ENCODE peak calls at places on chromosome 4, in nine cellular contexts. H is MM.1S, E is A549, Y is SK-N-SH, D is PC-3, J is K562, G is IMR-90, L is fibroblast of lung, V is GM12878. K is an unnamed sample.
A peak's percentile ranks its signal among the peaks of the same experiment; 100 is the strongest.

GRCh38 chr4:36757623-36758311 is 476.4 kb downstream of the DTHD1 start:
- DNase-seq in V (no peak), Y (no peak), G (no peak), L (no peak), D (no peak), H (no peak), E (no peak), J (no peak), K (no peak)

GRCh38 chr4:137659431-137659830 is 127.1 kb upstream of the PCDH18 start:
- DNase-seq in H (no peak), V (no peak), L (peak; percentile 25), E (no peak), D (no peak), G (peak; percentile 55), J (no peak), Y (no peak), K (no peak)

GRCh38 chr4:37562592-37562991 is 123.6 kb downstream of the RELL1 start:
- DNase-seq in H (no peak), Y (no peak), G (peak; percentile 33), E (peak; percentile 18), J (no peak), L (no peak), D (peak; percentile 83), V (no peak), K (no peak)

GRCh38 chr4:167021545-167022155 is 212.6 kb downstream of the SPOCK3 start:
- DNase-seq in V (peak; percentile 30), Y (peak; percentile 12), G (peak; percentile 51), H (peak; percentile 55), J (peak; percentile 22), D (peak; percentile 74), L (peak; percentile 77), E (peak; percentile 62), K (peak; percentile 55)

GRCh38 chr4:139171878-139172691 is 4.9 kb downstream of the ELF2 start:
- DNase-seq in D (peak; percentile 54), E (peak; percentile 35), H (no peak), L (peak; percentile 46), G (peak; percentile 55), Y (no peak), V (no peak), J (no peak), K (no peak)

GRCh38 chr4:137768196-137768595 is 235.9 kb upstream of the PCDH18 start:
- DNase-seq in E (no peak), Y (no peak), G (peak; percentile 25), V (no peak), D (no peak), J (no peak), L (peak; percentile 24), H (no peak), K (no peak)

GRCh38 chr4:177632481-177632880 is 190.2 kb upstream of the AGA start:
- DNase-seq in D (peak; percentile 16), V (no peak), G (no peak), L (no peak), E (no peak), Y (no peak), H (no peak), J (no peak), K (no peak)

GRCh38 chr4:174423257-174423944 is 98.9 kb downstream of the HPGD start:
- DNase-seq in H (no peak), D (peak; percentile 86), G (peak; percentile 5), E (peak; percentile 86), Y (no peak), V (no peak), L (peak; percentile 77), J (peak; percentile 13), K (no peak)

GRCh38 chr4:825969-826330 is at the start of gene CPLX1:
- DNase-seq in J (peak; percentile 91), L (no peak), D (peak; percentile 6), Y (peak; percentile 96), G (no peak), E (no peak), H (no peak), V (no peak), K (peak; percentile 38)

GRCh38 chr4:118087366-118087765 is 53.1 kb downstream of the NDST3 start:
- DNase-seq in L (no peak), E (no peak), D (no peak), J (no peak), G (no peak), H (no peak), Y (no peak), V (no peak), K (no peak)

GRCh38 chr4:142773505-142773904 is 72.6 kb downstream of the INPP4B start:
- DNase-seq in V (no peak), E (no peak), G (no peak), D (no peak), J (no peak), L (no peak), Y (no peak), H (no peak), K (no peak)

GRCh38 chr4:102687373-102687981 is 73.3 kb downstream of the MANBA start:
- DNase-seq in J (no peak), G (peak; percentile 43), Y (no peak), L (no peak), H (peak; percentile 22), E (peak; percentile 52), V (peak; percentile 93), D (peak; percentile 76), K (no peak)

GRCh38 chr4:76420311-76420710 is 630 bp downstream of the CCDC158 start:
- DNase-seq in D (no peak), E (no peak), L (peak; percentile 1), V (no peak), Y (peak; percentile 39), H (no peak), J (no peak), G (no peak), K (no peak)

GRCh38 chr4:76426272-76426671 is 5.3 kb upstream of the CCDC158 start:
- DNase-seq in G (no peak), J (no peak), L (no peak), Y (peak; percentile 15), V (no peak), H (no peak), D (peak; percentile 22), E (peak; percentile 7), K (no peak)

GRCh38 chr4:76420901-76421581 is at the start of gene CCDC158:
- DNase-seq in V (no peak), L (peak; percentile 4), E (no peak), H (no peak), G (no peak), D (no peak), Y (peak; percentile 82), J (no peak), K (no peak)
- H3K4me2 ChIP-seq in V (no peak within 1 kb of the TSS), L (peak within 1 kb of the TSS; percentile 66), E (peak within 1 kb of the TSS; percentile 73), H (no peak within 1 kb of the TSS), G (peak within 1 kb of the TSS; percentile 90), D (no peak within 1 kb of the TSS), Y (peak within 1 kb of the TSS; percentile 75), J (no peak within 1 kb of the TSS), K (no peak within 1 kb of the TSS)

GRCh38 chr4:158811216-158811540 is 42.4 kb downstream of the FNIP2 start:
- DNase-seq in J (no peak), D (no peak), H (no peak), L (no peak), E (no peak), V (no peak), Y (no peak), G (no peak), K (no peak)

GRCh38 chr4:158811704-158812103 is 42.9 kb downstream of the FNIP2 start:
- DNase-seq in D (peak; percentile 41), H (no peak), G (no peak), E (no peak), L (no peak), V (no peak), J (no peak), Y (no peak), K (peak; percentile 45)

GRCh38 chr4:158812133-158812532 is 43.3 kb downstream of the FNIP2 start:
- DNase-seq in V (no peak), D (no peak), J (no peak), H (no peak), E (no peak), G (no peak), Y (no peak), L (no peak), K (no peak)

GRCh38 chr4:158813113-158813512 is 44.3 kb downstream of the FNIP2 start:
- DNase-seq in V (no peak), Y (no peak), G (no peak), E (no peak), H (no peak), D (no peak), J (no peak), L (no peak), K (no peak)

GRCh38 chr4:158812543-158812942 is 43.7 kb downstream of the FNIP2 start:
- DNase-seq in G (no peak), H (no peak), L (no peak), J (no peak), V (no peak), D (no peak), E (no peak), Y (no peak), K (no peak)
- H3K4me1 ChIP-seq in G (peaks cover 8% of the 10 kb centered on the region), H (peaks cover 48% of the 10 kb centered on the region), L (peaks cover 2% of the 10 kb centered on the region), J (peaks cover 16% of the 10 kb centered on the region), V (peaks cover 30% of the 10 kb centered on the region), D (peaks cover 36% of the 10 kb centered on the region), E (peaks cover 23% of the 10 kb centered on the region), Y (peaks cover 10% of the 10 kb centered on the region), K (peaks cover 38% of the 10 kb centered on the region)

DNA sequence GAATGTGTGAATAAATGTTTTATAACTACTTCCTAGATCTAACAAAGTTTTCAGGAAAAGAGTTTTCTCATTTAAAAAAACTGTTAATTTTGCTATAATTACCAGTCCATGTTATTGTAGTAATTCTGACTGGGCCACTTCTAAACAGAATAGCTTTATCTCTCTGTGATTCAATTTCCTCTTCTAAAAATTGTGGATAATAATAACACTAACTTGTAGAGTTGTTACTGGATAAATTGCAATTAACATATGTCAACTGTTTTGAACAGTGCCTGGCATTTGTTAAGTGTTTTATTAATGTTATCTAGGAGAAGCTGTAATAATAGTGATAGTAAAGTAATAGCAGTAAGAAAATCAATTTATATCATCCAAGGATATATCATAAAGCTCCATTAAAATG is 162.3 kb downstream of the BTC start:
- DNase-seq in H (no peak), D (no peak), L (no peak), G (no peak), Y (no peak), V (no peak), J (no peak), E (no peak), K (no peak)
- H3K4me2 ChIP-seq in H (no peak overlapping the region), D (peak overlapping the region; percentile 53), L (no peak overlapping the region), G (no peak overlapping the region), Y (no peak overlapping the region), V (no peak overlapping the region), J (no peak overlapping the region), E (peak overlapping the region; percentile 68), K (no peak overlapping the region)

DNA sequence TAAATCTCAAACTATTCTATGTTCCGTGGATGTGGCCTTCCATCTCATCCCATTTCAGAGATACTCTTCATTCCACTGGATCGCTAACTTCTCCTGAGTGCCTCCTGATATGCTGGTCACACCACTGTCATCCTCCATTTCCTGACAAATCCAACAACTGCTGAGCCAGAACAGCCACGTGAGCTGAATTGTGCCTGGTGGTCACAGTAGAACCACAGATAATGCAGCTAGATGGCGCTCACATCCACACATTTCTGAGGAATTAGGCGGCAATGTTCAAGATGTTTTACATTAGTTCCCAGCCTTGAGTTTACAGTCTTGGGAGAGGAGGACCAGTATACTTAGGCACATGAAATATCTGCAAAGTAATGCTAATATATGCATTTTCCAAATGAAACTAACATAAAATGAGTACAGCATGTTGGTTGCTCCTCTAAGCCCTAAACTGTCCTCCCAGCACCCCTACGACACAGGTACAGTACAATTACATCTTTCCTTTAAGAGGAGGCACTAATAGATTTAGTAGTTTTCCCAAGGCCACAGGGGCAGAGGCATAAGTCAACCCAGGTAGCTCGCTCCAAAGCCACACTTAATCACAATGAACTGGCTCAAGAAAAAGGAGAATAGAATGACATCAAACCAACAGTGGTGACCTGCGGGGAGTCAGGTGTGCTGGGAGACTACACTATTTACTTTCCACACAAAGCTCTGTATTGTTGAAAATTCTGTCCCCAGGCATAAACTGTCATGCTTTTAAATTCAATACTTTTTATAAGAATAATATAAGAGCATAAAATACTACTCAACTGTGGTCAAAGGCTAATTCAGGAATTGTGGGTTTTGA is 134.2 kb downstream of the CHIC2 start:
- DNase-seq in G (peak; percentile 93), D (peak; percentile 94), V (peak; percentile 13), H (peak; percentile 60), L (peak; percentile 89), Y (peak; percentile 61), E (peak; percentile 78), J (peak; percentile 41), K (peak; percentile 82)
- H3K4me1 ChIP-seq in G (peaks cover 14% of the 10 kb centered on the region), D (peaks cover 36% of the 10 kb centered on the region), V (no peaks in the 10 kb centered on the region), H (no peaks in the 10 kb centered on the region), L (peaks cover 9% of the 10 kb centered on the region), Y (peaks cover 3% of the 10 kb centered on the region), E (peaks cover 16% of the 10 kb centered on the region), J (no peaks in the 10 kb centered on the region), K (peaks cover 32% of the 10 kb centered on the region)

K was measured in OCI-LY7.